ENCODE peak calls at places on chromosomes 7 and 10, in ten cellular contexts. One of them, this sample, is unnamed.

GRCh38 chr10:78165617-78166016 is 132.0 kb downstream of the RPS24 start:
- DNase-seq in NCI-H1436 treated with DMSO at 0.1 percent for 48 hours: no peak
- DNase-seq in pons: no peak
- DNase-seq in astrocyte of the spinal cord: no peak
- DNase-seq in fibroblast of pulmonary artery: no peak
- DNase-seq in AG10803: no peak
- DNase-seq in AG04450: no peak
- DNase-seq in T-helper 9 cell: no peak
- DNase-seq in CD4-positive, alpha-beta T cell: no peak
- DNase-seq in GM03348: no peak
- DNase-seq in this sample: no peak

GRCh38 chr10:20891338-20891714 is 5.8 kb downstream of the NEBL start:
- DNase-seq in NCI-H1436 treated with DMSO at 0.1 percent for 48 hours: no peak
- DNase-seq in pons: no peak
- DNase-seq in astrocyte of the spinal cord: peak; percentile 56
- DNase-seq in fibroblast of pulmonary artery: peak; percentile 81
- DNase-seq in AG10803: peak; percentile 9
- DNase-seq in AG04450: no peak
- DNase-seq in T-helper 9 cell: no peak
- DNase-seq in CD4-positive, alpha-beta T cell: no peak
- DNase-seq in GM03348: no peak
- DNase-seq in this sample: no peak

GRCh38 chr10:122531935-122532334 is 28.6 kb upstream of the DMBT1 start:
- DNase-seq in NCI-H1436 treated with DMSO at 0.1 percent for 48 hours: no peak
- DNase-seq in pons: no peak
- DNase-seq in astrocyte of the spinal cord: no peak
- DNase-seq in fibroblast of pulmonary artery: no peak
- DNase-seq in AG10803: no peak
- DNase-seq in AG04450: no peak
- DNase-seq in T-helper 9 cell: no peak
- DNase-seq in CD4-positive, alpha-beta T cell: no peak
- DNase-seq in GM03348: no peak
- DNase-seq in this sample: no peak

GRCh38 chr7:134186801-134187200 is 59.7 kb downstream of the LRGUK start:
- DNase-seq in NCI-H1436 treated with DMSO at 0.1 percent for 48 hours: no peak
- DNase-seq in pons: no peak
- DNase-seq in astrocyte of the spinal cord: no peak
- DNase-seq in fibroblast of pulmonary artery: no peak
- DNase-seq in AG10803: no peak
- DNase-seq in AG04450: no peak
- DNase-seq in T-helper 9 cell: no peak
- DNase-seq in CD4-positive, alpha-beta T cell: no peak
- DNase-seq in GM03348: no peak
- DNase-seq in this sample: no peak

GRCh38 chr10:118259288-118259906 is 82.7 kb downstream of the FAM204A start:
- DNase-seq in NCI-H1436 treated with DMSO at 0.1 percent for 48 hours: peak; percentile 20
- DNase-seq in pons: no peak
- DNase-seq in astrocyte of the spinal cord: no peak
- DNase-seq in fibroblast of pulmonary artery: peak; percentile 18
- DNase-seq in AG10803: peak; percentile 52
- DNase-seq in AG04450: no peak
- DNase-seq in T-helper 9 cell: peak; percentile 5
- DNase-seq in CD4-positive, alpha-beta T cell: no peak
- DNase-seq in GM03348: peak; percentile 59
- DNase-seq in this sample: no peak

GRCh38 chr7:113444281-113444680 is 325.9 kb upstream of the SMIM30 start:
- DNase-seq in NCI-H1436 treated with DMSO at 0.1 percent for 48 hours: no peak
- DNase-seq in pons: no peak
- DNase-seq in astrocyte of the spinal cord: no peak
- DNase-seq in fibroblast of pulmonary artery: no peak
- DNase-seq in AG10803: no peak
- DNase-seq in AG04450: no peak
- DNase-seq in T-helper 9 cell: no peak
- DNase-seq in CD4-positive, alpha-beta T cell: no peak
- DNase-seq in GM03348: no peak
- DNase-seq in this sample: no peak

GRCh38 chr10:93680414-93681047 is 21.9 kb downstream of the FRA10AC1 start:
- DNase-seq in NCI-H1436 treated with DMSO at 0.1 percent for 48 hours: no peak
- DNase-seq in pons: peak; percentile 64
- DNase-seq in astrocyte of the spinal cord: peak; percentile 52
- DNase-seq in fibroblast of pulmonary artery: peak; percentile 63
- DNase-seq in AG10803: peak; percentile 24
- DNase-seq in AG04450: no peak
- DNase-seq in T-helper 9 cell: no peak
- DNase-seq in CD4-positive, alpha-beta T cell: no peak
- DNase-seq in GM03348: peak; percentile 35
- DNase-seq in this sample: peak; percentile 77

GRCh38 chr7:36155811-36156361 is 2.8 kb downstream of the EEPD1 start:
- DNase-seq in NCI-H1436 treated with DMSO at 0.1 percent for 48 hours: no peak
- DNase-seq in pons: peak; percentile 66
- DNase-seq in astrocyte of the spinal cord: peak; percentile 56
- DNase-seq in fibroblast of pulmonary artery: no peak
- DNase-seq in AG10803: peak; percentile 34
- DNase-seq in AG04450: no peak
- DNase-seq in T-helper 9 cell: no peak
- DNase-seq in CD4-positive, alpha-beta T cell: no peak
- DNase-seq in GM03348: no peak
- DNase-seq in this sample: no peak

GRCh38 chr10:17984056-17984455 is 32.3 kb downstream of the SLC39A12 start:
- DNase-seq in NCI-H1436 treated with DMSO at 0.1 percent for 48 hours: no peak
- DNase-seq in pons: no peak
- DNase-seq in astrocyte of the spinal cord: peak; percentile 66
- DNase-seq in fibroblast of pulmonary artery: peak; percentile 37
- DNase-seq in AG10803: peak; percentile 70
- DNase-seq in AG04450: no peak
- DNase-seq in T-helper 9 cell: no peak
- DNase-seq in CD4-positive, alpha-beta T cell: no peak
- DNase-seq in GM03348: peak; percentile 51
- DNase-seq in this sample: no peak

GRCh38 chr7:91945476-91945875 is 4.8 kb downstream of the AKAP9 start:
- DNase-seq in NCI-H1436 treated with DMSO at 0.1 percent for 48 hours: no peak
- DNase-seq in pons: peak; percentile 24
- DNase-seq in astrocyte of the spinal cord: peak; percentile 42
- DNase-seq in fibroblast of pulmonary artery: peak; percentile 87
- DNase-seq in AG10803: peak; percentile 80
- DNase-seq in AG04450: peak; percentile 38
- DNase-seq in T-helper 9 cell: no peak
- DNase-seq in CD4-positive, alpha-beta T cell: no peak
- DNase-seq in GM03348: peak; percentile 71
- DNase-seq in this sample: no peak

GRCh38 chr7:77441046-77441445 is 24.9 kb upstream of the GSAP start:
- DNase-seq in NCI-H1436 treated with DMSO at 0.1 percent for 48 hours: no peak
- DNase-seq in pons: no peak
- DNase-seq in astrocyte of the spinal cord: no peak
- DNase-seq in fibroblast of pulmonary artery: no peak
- DNase-seq in AG10803: no peak
- DNase-seq in AG04450: no peak
- DNase-seq in T-helper 9 cell: no peak
- DNase-seq in CD4-positive, alpha-beta T cell: no peak
- DNase-seq in GM03348: no peak
- DNase-seq in this sample: no peak

GRCh38 chr10:67678335-67678974 is 17.5 kb downstream of the CTNNA3 start:
- DNase-seq in NCI-H1436 treated with DMSO at 0.1 percent for 48 hours: no peak
- DNase-seq in pons: no peak
- DNase-seq in astrocyte of the spinal cord: no peak
- DNase-seq in fibroblast of pulmonary artery: no peak
- DNase-seq in AG10803: no peak
- DNase-seq in AG04450: no peak
- DNase-seq in T-helper 9 cell: no peak
- DNase-seq in CD4-positive, alpha-beta T cell: no peak
- DNase-seq in GM03348: no peak
- DNase-seq in this sample: no peak

GRCh38 chr7:47416454-47417121 is 165.3 kb downstream of the TNS3 start:
- DNase-seq in NCI-H1436 treated with DMSO at 0.1 percent for 48 hours: no peak
- DNase-seq in pons: no peak
- DNase-seq in astrocyte of the spinal cord: peak; percentile 22
- DNase-seq in fibroblast of pulmonary artery: no peak
- DNase-seq in AG10803: no peak
- DNase-seq in AG04450: no peak
- DNase-seq in T-helper 9 cell: no peak
- DNase-seq in CD4-positive, alpha-beta T cell: no peak
- DNase-seq in GM03348: no peak
- DNase-seq in this sample: no peak

GRCh38 chr7:74026406-74027123 is 1.4 kb upstream of the ELN start:
- DNase-seq in NCI-H1436 treated with DMSO at 0.1 percent for 48 hours: no peak
- DNase-seq in pons: peak; percentile 81
- DNase-seq in astrocyte of the spinal cord: peak; percentile 57
- DNase-seq in fibroblast of pulmonary artery: peak; percentile 68
- DNase-seq in AG10803: peak; percentile 60
- DNase-seq in AG04450: no peak
- DNase-seq in T-helper 9 cell: peak; percentile 57
- DNase-seq in CD4-positive, alpha-beta T cell: peak; percentile 46
- DNase-seq in GM03348: peak; percentile 91
- DNase-seq in this sample: peak; percentile 72

This sample was measured in endothelial cell of umbilical vein.